ENCODE peak calls at places on chromosomes 12 and 14, in seven cellular contexts. S, D, T, A, O, Z and B are unnamed samples.

GRCh38 chr12:50403001-50403440 is 2.3 kb downstream of the LARP4 start:
- DNase-seq in A (no peak), Z (no peak), S (no peak), D (no peak), O (no peak), T (no peak), B (no peak)

GRCh38 chr12:58249610-58250009 is 308.2 kb downstream of the ATP23 start:
- DNase-seq in A (no peak), T (no peak), S (no peak), D (no peak), O (peak; percentile 36), Z (no peak), B (no peak)

GRCh38 chr14:72894623-72895378 is 900 bp upstream of the DPF3 start:
- DNase-seq in A (peak; percentile 9), Z (no peak), S (no peak), O (no peak), T (peak; percentile 57), D (no peak), B (peak; percentile 43)

GRCh38 chr14:68104518-68104917 is 284.9 kb downstream of the RAD51B start:
- DNase-seq in S (no peak), T (no peak), Z (no peak), O (peak; percentile 85), D (no peak), A (no peak), B (peak; percentile 98)

GRCh38 chr12:110109037-110109836 is 14.9 kb upstream of the IFT81 start:
- DNase-seq in Z (no peak), T (peak; percentile 57), S (no peak), A (peak; percentile 97), D (peak; percentile 99), O (peak; percentile 99), B (peak; percentile 94)

GRCh38 chr14:72604133-72604532 is 289.8 kb downstream of the DPF3 start:
- DNase-seq in T (no peak), Z (no peak), S (no peak), A (no peak), D (no peak), O (no peak), B (no peak)

GRCh38 chr12:30753233-30753632 is 1.5 kb downstream of the CAPRIN2 start:
- DNase-seq in A (peak; percentile 61), O (peak; percentile 66), Z (no peak), S (no peak), T (no peak), D (no peak), B (peak; percentile 29)

GRCh38 chr14:66649515-66649914 is 141.6 kb downstream of the GPHN start:
- DNase-seq in D (no peak), T (no peak), A (no peak), Z (no peak), S (no peak), O (no peak), B (no peak)

GRCh38 chr12:47820631-47821345 is 1.1 kb upstream of the HDAC7 start:
- DNase-seq in O (peak; percentile 98), S (no peak), Z (no peak), T (peak; percentile 76), D (peak; percentile 96), A (peak; percentile 95), B (peak; percentile 79)

GRCh38 chr12:2287151-2287550 is 234.4 kb downstream of the CACNA1C start:
- DNase-seq in A (no peak), T (no peak), S (no peak), O (no peak), Z (no peak), D (no peak), B (no peak)